ENCODE peak calls at places on chromosome 15, in six cellular contexts. H, L, V, J, Z and P are unnamed samples.

GRCh38 chr15:85652457-85652856 is 142.3 kb downstream of the KLHL25 start:
- DNase-seq in H (no peak), L (no peak), V (no peak), J (no peak), Z (no peak), P (no peak)

GRCh38 chr15:74432968-74433591 is 678 bp downstream of the SEMA7A start:
- DNase-seq in H (no peak), L (no peak), V (no peak), J (no peak), Z (no peak), P (no peak)

GRCh38 chr15:59315914-59316428 is 56.7 kb downstream of the MYO1E start:
- DNase-seq in H (peak; percentile 51), L (no peak), V (peak; percentile 48), J (no peak), Z (no peak), P (no peak)

GRCh38 chr15:45702041-45702440 is 67.2 kb downstream of the SQOR start:
- DNase-seq in H (no peak), L (no peak), V (no peak), J (no peak), Z (no peak), P (no peak)

GRCh38 chr15:74541494-74542191 is 623 bp downstream of the ARID3B start:
- DNase-seq in H (peak; percentile 78), L (peak; percentile 31), V (peak; percentile 80), J (no peak), Z (peak; percentile 46), P (peak; percentile 76)

GRCh38 chr15:71143373-71144310 is 28.4 kb downstream of the THSD4 start:
- DNase-seq in H (no peak), L (no peak), V (no peak), J (no peak), Z (no peak), P (no peak)

GRCh38 chr15:46854559-46854958 is 862.7 kb upstream of the SEMA6D start:
- DNase-seq in H (no peak), L (no peak), V (no peak), J (no peak), Z (no peak), P (no peak)

GRCh38 chr15:73957785-73958184 is 31.5 kb downstream of the LOXL1 start:
- DNase-seq in H (no peak), L (no peak), V (no peak), J (no peak), Z (no peak), P (no peak)

GRCh38 chr15:53843869-53844569 is 84.6 kb upstream of the WDR72 start:
- DNase-seq in H (no peak), L (no peak), V (no peak), J (no peak), Z (no peak), P (no peak)

GRCh38 chr15:53847745-53848144 is 88.3 kb upstream of the WDR72 start:
- DNase-seq in H (no peak), L (no peak), V (no peak), J (no peak), Z (no peak), P (no peak)

GRCh38 chr15:53843166-53843565 is 83.7 kb upstream of the WDR72 start:
- DNase-seq in H (no peak), L (no peak), V (no peak), J (no peak), Z (no peak), P (no peak)

GRCh38 chr15:53840681-53841080 is 81.2 kb upstream of the WDR72 start:
- DNase-seq in H (no peak), L (no peak), V (peak; percentile 65), J (no peak), Z (no peak), P (no peak)

DNA sequence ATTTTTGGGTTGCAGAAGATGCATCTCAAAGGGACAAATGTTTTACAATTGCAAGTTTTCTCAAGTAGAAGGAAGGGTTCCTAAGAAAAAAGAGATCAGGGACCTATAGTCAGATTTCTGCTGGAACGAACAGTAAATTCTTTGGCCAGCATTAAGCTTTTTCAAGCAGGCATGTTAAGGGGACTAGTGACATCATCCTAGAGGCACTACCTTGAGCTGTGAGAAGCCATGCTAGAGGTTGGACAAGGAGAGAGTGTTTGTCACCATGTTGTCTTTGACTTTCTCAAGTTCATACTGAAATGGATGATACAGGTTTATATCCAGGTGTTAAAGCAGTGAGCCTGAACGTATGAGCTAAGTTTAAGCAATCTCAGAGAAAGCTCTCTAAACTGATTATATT is 85.2 kb upstream of the WDR72 start:
- DNase-seq in H (no peak), L (no peak), V (no peak), J (no peak), Z (no peak), P (no peak)
- H3K23ac ChIP-seq in H (no peak overlapping the region), L (no peak overlapping the region), V (no peak overlapping the region), J (no peak overlapping the region), Z (no peak overlapping the region), P (no peak overlapping the region)

GRCh38 chr15:25053000-25053815 is 98.4 kb downstream of the SNRPN start:
- DNase-seq in H (no peak), L (no peak), V (no peak), J (no peak), Z (peak; percentile 14), P (no peak)

GRCh38 chr15:25054329-25054728 is 99.5 kb downstream of the SNRPN start:
- DNase-seq in H (no peak), L (no peak), V (no peak), J (no peak), Z (peak; percentile 14), P (no peak)

GRCh38 chr15:25052191-25052999 is 97.6 kb downstream of the SNRPN start:
- DNase-seq in H (no peak), L (no peak), V (no peak), J (no peak), Z (peak; percentile 21), P (no peak)

GRCh38 chr15:25054943-25055342 is 100.2 kb downstream of the SNRPN start:
- DNase-seq in H (no peak), L (no peak), V (no peak), J (no peak), Z (peak; percentile 13), P (no peak)

GRCh38 chr15:25051399-25052154 is 96.8 kb downstream of the SNRPN start:
- DNase-seq in H (no peak), L (no peak), V (no peak), J (no peak), Z (peak; percentile 21), P (no peak)
- H3K9me3 ChIP-seq in H (peaks cover 89% of the 10 kb centered on the region), L (peaks cover 79% of the 10 kb centered on the region), V (peaks cover 70% of the 10 kb centered on the region), J (peaks cover 68% of the 10 kb centered on the region), Z (peaks cover 68% of the 10 kb centered on the region), P (peaks cover 94% of the 10 kb centered on the region)

GRCh38 chr15:82530606-82531379 is 9.5 kb downstream of the RPS17 start:
- DNase-seq in H (peak; percentile 56), L (peak; percentile 79), V (peak; percentile 44), J (no peak), Z (peak; percentile 83), P (peak; percentile 80)
- H2AFZ ChIP-seq in H (peak overlapping the region; percentile 92), L (peak overlapping the region; percentile 89), V (peak overlapping the region; percentile 57), J (no peak overlapping the region), Z (no peak overlapping the region), P (peak overlapping the region; percentile 75)

GRCh38 chr15:64842099-64842940 is 605 bp downstream of the PLEKHO2 start:
- DNase-seq in H (peak; percentile 24), L (no peak), V (no peak), J (no peak), Z (no peak), P (peak; percentile 53)
- H3K23ac ChIP-seq in H (peak overlapping the region; percentile 94), L (peak overlapping the region; percentile 66), V (no peak overlapping the region), J (no peak overlapping the region), Z (no peak overlapping the region), P (peak overlapping the region; percentile 37)

GRCh38 chr15:20340931-20341661 is 200.5 kb downstream of the GOLGA6L6 start:
- DNase-seq in H (no peak), L (no peak), V (peak; percentile 41), J (no peak), Z (peak; percentile 83), P (no peak)
- H3K9me3 ChIP-seq in H (peaks cover 58% of the 10 kb centered on the region), L (peaks cover 15% of the 10 kb centered on the region), V (peaks cover 55% of the 10 kb centered on the region), J (peaks cover 32% of the 10 kb centered on the region), Z (peaks cover 77% of the 10 kb centered on the region), P (peaks cover 12% of the 10 kb centered on the region)

GRCh38 chr15:32817570-32817969 is 99.8 kb downstream of the GREM1 start:
- DNase-seq in H (no peak), L (no peak), V (no peak), J (no peak), Z (no peak), P (no peak)
- H2AFZ ChIP-seq in H (no peak overlapping the region), L (no peak overlapping the region), V (no peak overlapping the region), J (no peak overlapping the region), Z (no peak overlapping the region), P (no peak overlapping the region)